ENCODE peak calls at places on chromosome 4, in ten cellular contexts. One of them, this sample, is unnamed.

GRCh38 chr4:82842593-82842992 is 44.0 kb upstream of the SCD5 start:
- DNase-seq in suprapubic skin: no peak
- DNase-seq in ecto neural progenitor cell: no peak
- DNase-seq in fibroblast of lung: peak; percentile 25
- DNase-seq in stimulated activated CD4-positive, alpha-beta T cell treated with anti-CD3 and anti-CD28 coated beads, Interleukin-4, amount 100 ng/mL, for 4 hours: no peak
- DNase-seq in kidney tubule cell: no peak
- DNase-seq in globus pallidus: no peak
- DNase-seq in tibial artery: no peak
- DNase-seq in tibial nerve: no peak
- DNase-seq in epithelial cell of esophagus: no peak
- DNase-seq in this sample: no peak

GRCh38 chr4:38818441-38818976 is 13.9 kb upstream of the TLR1 start:
- DNase-seq in epithelial cell of esophagus: peak; percentile 91
- DNase-seq in ecto neural progenitor cell: no peak
- DNase-seq in kidney tubule cell: peak; percentile 84
- DNase-seq in globus pallidus: no peak
- DNase-seq in tibial artery: no peak
- DNase-seq in stimulated activated CD4-positive, alpha-beta T cell treated with anti-CD3 and anti-CD28 coated beads, Interleukin-4, amount 100 ng/mL, for 4 hours: no peak
- DNase-seq in tibial nerve: no peak
- DNase-seq in fibroblast of lung: no peak
- DNase-seq in suprapubic skin: no peak
- DNase-seq in this sample: no peak

GRCh38 chr4:14800977-14801376 is 201.3 kb upstream of the CPEB2 start:
- DNase-seq in fibroblast of lung: no peak
- DNase-seq in stimulated activated CD4-positive, alpha-beta T cell treated with anti-CD3 and anti-CD28 coated beads, Interleukin-4, amount 100 ng/mL, for 4 hours: no peak
- DNase-seq in tibial artery: no peak
- DNase-seq in epithelial cell of esophagus: no peak
- DNase-seq in tibial nerve: no peak
- DNase-seq in ecto neural progenitor cell: no peak
- DNase-seq in suprapubic skin: no peak
- DNase-seq in globus pallidus: no peak
- DNase-seq in kidney tubule cell: peak; percentile 8
- DNase-seq in this sample: no peak

GRCh38 chr4:123739806-123740205 is 343.2 kb downstream of the SPRY1 start:
- DNase-seq in tibial nerve: no peak
- DNase-seq in globus pallidus: no peak
- DNase-seq in fibroblast of lung: no peak
- DNase-seq in ecto neural progenitor cell: no peak
- DNase-seq in suprapubic skin: no peak
- DNase-seq in epithelial cell of esophagus: no peak
- DNase-seq in tibial artery: no peak
- DNase-seq in kidney tubule cell: no peak
- DNase-seq in stimulated activated CD4-positive, alpha-beta T cell treated with anti-CD3 and anti-CD28 coated beads, Interleukin-4, amount 100 ng/mL, for 4 hours: no peak
- DNase-seq in this sample: no peak

GRCh38 chr4:3805026-3805425 is 38.8 kb downstream of the ADRA2C start:
- DNase-seq in suprapubic skin: no peak
- DNase-seq in epithelial cell of esophagus: no peak
- DNase-seq in tibial nerve: no peak
- DNase-seq in stimulated activated CD4-positive, alpha-beta T cell treated with anti-CD3 and anti-CD28 coated beads, Interleukin-4, amount 100 ng/mL, for 4 hours: no peak
- DNase-seq in tibial artery: no peak
- DNase-seq in kidney tubule cell: no peak
- DNase-seq in ecto neural progenitor cell: no peak
- DNase-seq in fibroblast of lung: no peak
- DNase-seq in globus pallidus: no peak
- DNase-seq in this sample: no peak

GRCh38 chr4:86307432-86307831 is 52.4 kb downstream of the MAPK10 start:
- DNase-seq in epithelial cell of esophagus: peak; percentile 14
- DNase-seq in suprapubic skin: no peak
- DNase-seq in stimulated activated CD4-positive, alpha-beta T cell treated with anti-CD3 and anti-CD28 coated beads, Interleukin-4, amount 100 ng/mL, for 4 hours: no peak
- DNase-seq in kidney tubule cell: peak; percentile 20
- DNase-seq in tibial artery: no peak
- DNase-seq in ecto neural progenitor cell: no peak
- DNase-seq in tibial nerve: no peak
- DNase-seq in globus pallidus: no peak
- DNase-seq in fibroblast of lung: no peak
- DNase-seq in this sample: no peak

GRCh38 chr4:140003851-140004579 is 150.0 kb downstream of the MAML3 start:
- DNase-seq in globus pallidus: no peak
- DNase-seq in tibial nerve: no peak
- DNase-seq in suprapubic skin: no peak
- DNase-seq in tibial artery: no peak
- DNase-seq in epithelial cell of esophagus: no peak
- DNase-seq in ecto neural progenitor cell: no peak
- DNase-seq in stimulated activated CD4-positive, alpha-beta T cell treated with anti-CD3 and anti-CD28 coated beads, Interleukin-4, amount 100 ng/mL, for 4 hours: no peak
- DNase-seq in kidney tubule cell: no peak
- DNase-seq in fibroblast of lung: no peak
- DNase-seq in this sample: no peak

GRCh38 chr4:9785926-9786325 is 4.5 kb downstream of the DRD5 start:
- DNase-seq in kidney tubule cell: no peak
- DNase-seq in fibroblast of lung: no peak
- DNase-seq in suprapubic skin: no peak
- DNase-seq in tibial nerve: no peak
- DNase-seq in stimulated activated CD4-positive, alpha-beta T cell treated with anti-CD3 and anti-CD28 coated beads, Interleukin-4, amount 100 ng/mL, for 4 hours: no peak
- DNase-seq in epithelial cell of esophagus: no peak
- DNase-seq in globus pallidus: no peak
- DNase-seq in ecto neural progenitor cell: no peak
- DNase-seq in tibial artery: no peak
- DNase-seq in this sample: no peak

GRCh38 chr4:75142850-75143249 is 209.9 kb downstream of the PARM1 start:
- DNase-seq in tibial nerve: no peak
- DNase-seq in stimulated activated CD4-positive, alpha-beta T cell treated with anti-CD3 and anti-CD28 coated beads, Interleukin-4, amount 100 ng/mL, for 4 hours: no peak
- DNase-seq in kidney tubule cell: peak; percentile 40
- DNase-seq in tibial artery: no peak
- DNase-seq in suprapubic skin: no peak
- DNase-seq in epithelial cell of esophagus: no peak
- DNase-seq in ecto neural progenitor cell: no peak
- DNase-seq in globus pallidus: no peak
- DNase-seq in fibroblast of lung: no peak
- DNase-seq in this sample: no peak

GRCh38 chr4:154416183-154416543 is 75.4 kb downstream of the DCHS2 start:
- DNase-seq in tibial nerve: no peak
- DNase-seq in globus pallidus: peak; percentile 22
- DNase-seq in ecto neural progenitor cell: peak; percentile 74
- DNase-seq in suprapubic skin: no peak
- DNase-seq in epithelial cell of esophagus: peak; percentile 3
- DNase-seq in stimulated activated CD4-positive, alpha-beta T cell treated with anti-CD3 and anti-CD28 coated beads, Interleukin-4, amount 100 ng/mL, for 4 hours: no peak
- DNase-seq in fibroblast of lung: peak; percentile 1
- DNase-seq in kidney tubule cell: no peak
- DNase-seq in tibial artery: no peak
- DNase-seq in this sample: peak; percentile 7

GRCh38 chr4:71187399-71188196 is 151.2 kb upstream of the SLC4A4 start:
- DNase-seq in suprapubic skin: no peak
- DNase-seq in fibroblast of lung: peak; percentile 51
- DNase-seq in stimulated activated CD4-positive, alpha-beta T cell treated with anti-CD3 and anti-CD28 coated beads, Interleukin-4, amount 100 ng/mL, for 4 hours: no peak
- DNase-seq in tibial artery: peak; percentile 24
- DNase-seq in kidney tubule cell: peak; percentile 91
- DNase-seq in globus pallidus: no peak
- DNase-seq in ecto neural progenitor cell: peak; percentile 67
- DNase-seq in epithelial cell of esophagus: peak; percentile 34
- DNase-seq in tibial nerve: no peak
- DNase-seq in this sample: peak; percentile 21

GRCh38 chr4:139453041-139453370 is 915 bp upstream of the RAB33B start:
- DNase-seq in tibial nerve: no peak
- DNase-seq in globus pallidus: no peak
- DNase-seq in stimulated activated CD4-positive, alpha-beta T cell treated with anti-CD3 and anti-CD28 coated beads, Interleukin-4, amount 100 ng/mL, for 4 hours: peak; percentile 67
- DNase-seq in suprapubic skin: no peak
- DNase-seq in ecto neural progenitor cell: no peak
- DNase-seq in fibroblast of lung: no peak
- DNase-seq in kidney tubule cell: peak; percentile 90
- DNase-seq in tibial artery: no peak
- DNase-seq in epithelial cell of esophagus: peak; percentile 83
- DNase-seq in this sample: no peak

This sample was measured in head of caudate nucleus.